ENCODE peak calls at places on chromosome 11, in four cellular contexts. One of them, this sample, is unnamed.

GRCh38 chr11:57310630-57311086 is 14.1 kb downstream of the TNKS1BP1 start:
- DNase-seq in NB4: peak; percentile 48
- DNase-seq in endothelial cell of umbilical vein: no peak
- DNase-seq in A549: no peak
- DNase-seq in this sample: no peak

GRCh38 chr11:7573193-7573557 is 59.4 kb downstream of the PPFIBP2 start:
- DNase-seq in NB4: no peak
- DNase-seq in endothelial cell of umbilical vein: no peak
- DNase-seq in A549: no peak
- DNase-seq in this sample: no peak

GRCh38 chr11:12598330-12599256 is 75.6 kb upstream of the TEAD1 start:
- DNase-seq in NB4: no peak
- DNase-seq in endothelial cell of umbilical vein: peak; percentile 38
- DNase-seq in A549: no peak
- DNase-seq in this sample: no peak

GRCh38 chr11:116657842-116658825 is 114.7 kb downstream of the BUD13 start:
- DNase-seq in NB4: peak; percentile 52
- DNase-seq in endothelial cell of umbilical vein: no peak
- DNase-seq in A549: no peak
- DNase-seq in this sample: no peak

GRCh38 chr11:110187731-110188130 is 94.5 kb downstream of the ZC3H12C start:
- DNase-seq in NB4: no peak
- DNase-seq in endothelial cell of umbilical vein: no peak
- DNase-seq in A549: no peak
- DNase-seq in this sample: no peak

GRCh38 chr11:95398437-95399112 is 167.6 kb upstream of the SESN3 start:
- DNase-seq in NB4: peak; percentile 45
- DNase-seq in endothelial cell of umbilical vein: no peak
- DNase-seq in A549: no peak
- DNase-seq in this sample: no peak

GRCh38 chr11:45110562-45110961 is 35.9 kb upstream of the PRDM11 start:
- DNase-seq in NB4: peak; percentile 74
- DNase-seq in endothelial cell of umbilical vein: peak; percentile 64
- DNase-seq in A549: peak; percentile 70
- DNase-seq in this sample: no peak

GRCh38 chr11:92552942-92553341 is 328.3 kb downstream of the FAT3 start:
- DNase-seq in NB4: no peak
- DNase-seq in endothelial cell of umbilical vein: no peak
- DNase-seq in A549: no peak
- DNase-seq in this sample: no peak

GRCh38 chr11:103596323-103596722 is 440.1 kb upstream of the DDI1 start:
- DNase-seq in NB4: no peak
- DNase-seq in endothelial cell of umbilical vein: no peak
- DNase-seq in A549: no peak
- DNase-seq in this sample: no peak

GRCh38 chr11:118434123-118434552 is 2.2 kb upstream of the KMT2A start:
- DNase-seq in NB4: no peak
- DNase-seq in endothelial cell of umbilical vein: no peak
- DNase-seq in A549: no peak
- DNase-seq in this sample: no peak

GRCh38 chr11:118435893-118436624 is at the start of gene KMT2A:
- DNase-seq in NB4: peak; percentile 100
- DNase-seq in endothelial cell of umbilical vein: peak; percentile 98
- DNase-seq in A549: peak; percentile 76
- DNase-seq in this sample: peak; percentile 75

GRCh38 chr11:118435233-118435892 is 929 bp upstream of the KMT2A start:
- DNase-seq in NB4: peak; percentile 98
- DNase-seq in endothelial cell of umbilical vein: peak; percentile 76
- DNase-seq in A549: peak; percentile 29
- DNase-seq in this sample: no peak

GRCh38 chr11:118436639-118437045 is 350 bp downstream of the KMT2A start:
- DNase-seq in NB4: peak; percentile 56
- DNase-seq in endothelial cell of umbilical vein: no peak
- DNase-seq in A549: no peak
- DNase-seq in this sample: no peak

DNA sequence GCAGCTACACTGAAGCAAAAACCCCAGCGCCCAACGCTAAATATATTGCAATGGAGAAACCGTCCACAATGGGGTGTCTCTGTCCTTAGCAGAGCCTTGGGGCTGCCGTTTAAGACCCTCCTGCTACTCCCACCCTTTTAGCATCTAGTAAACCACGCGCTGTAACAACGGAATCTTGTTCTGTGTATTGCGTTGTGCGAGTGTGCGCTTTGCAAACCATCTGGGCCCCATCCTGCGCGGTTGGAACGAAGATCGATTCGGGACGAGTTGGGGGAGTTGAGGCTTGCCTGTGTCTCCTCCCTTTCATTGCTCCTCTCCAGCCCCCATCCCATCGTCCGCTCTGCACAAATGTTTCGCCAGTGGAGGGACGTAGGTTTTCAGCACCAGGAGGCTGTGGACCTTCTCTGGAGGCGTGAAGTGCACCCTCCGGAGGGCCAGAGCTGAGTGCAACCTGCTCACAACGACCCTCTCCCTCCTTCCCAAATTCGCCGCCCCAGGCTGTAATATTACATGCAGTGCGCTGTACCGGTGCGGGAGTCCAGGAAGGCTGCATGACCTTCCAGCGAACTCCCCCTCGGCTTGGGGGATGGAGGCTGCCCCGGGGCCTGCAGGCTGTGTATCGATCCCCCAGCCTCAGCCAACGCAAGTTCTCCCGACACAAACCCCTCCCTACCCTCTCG is 1.6 kb upstream of the KMT2A start:
- DNase-seq in NB4: peak; percentile 85
- DNase-seq in endothelial cell of umbilical vein: peak; percentile 58
- DNase-seq in A549: no peak
- DNase-seq in this sample: no peak
- TF ChIP-seq POLR2A in NB4: peak; percentile 24
- TF ChIP-seq POLR2A in endothelial cell of umbilical vein: no peak
- TF ChIP-seq POLR2A in A549: no peak
- TF ChIP-seq POLR2A in this sample: no peak

DNA sequence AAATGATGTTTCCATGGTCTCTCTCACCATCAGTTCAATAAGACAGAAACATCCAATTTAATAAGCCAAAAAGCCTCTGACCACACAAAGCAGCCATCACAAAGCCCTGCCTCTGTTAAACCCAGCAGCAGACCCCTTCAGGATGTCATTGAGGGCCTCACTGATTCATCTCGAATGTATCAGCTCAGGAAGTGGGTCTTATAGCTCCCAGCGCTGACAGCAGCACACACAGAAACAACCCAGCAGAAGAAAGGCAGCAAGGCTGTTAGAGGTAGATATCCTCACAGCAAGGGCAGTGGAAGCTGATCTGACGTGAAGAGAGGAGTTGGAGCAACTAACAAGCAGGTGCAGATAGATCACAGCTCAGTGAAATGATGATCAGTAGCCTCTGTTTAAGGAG is 86.3 kb upstream of the NCAM1 start:
- DNase-seq in NB4: no peak
- DNase-seq in endothelial cell of umbilical vein: no peak
- DNase-seq in A549: no peak
- DNase-seq in this sample: no peak
- TF ChIP-seq POLR2A in NB4: no peak
- TF ChIP-seq POLR2A in endothelial cell of umbilical vein: no peak
- TF ChIP-seq POLR2A in A549: no peak
- TF ChIP-seq POLR2A in this sample: no peak

GRCh38 chr11:66864172-66864901 is 7.5 kb downstream of the LRFN4 start:
- DNase-seq in NB4: no peak
- DNase-seq in endothelial cell of umbilical vein: no peak
- DNase-seq in A549: no peak
- DNase-seq in this sample: no peak
- TF ChIP-seq POLR2A in NB4: no peak
- TF ChIP-seq POLR2A in endothelial cell of umbilical vein: no peak
- TF ChIP-seq POLR2A in A549: no peak
- TF ChIP-seq POLR2A in this sample: no peak

GRCh38 chr11:107457558-107458271 is at the start of gene CWF19L2:
- DNase-seq in NB4: peak; percentile 94
- DNase-seq in endothelial cell of umbilical vein: peak; percentile 95
- DNase-seq in A549: peak; percentile 69
- DNase-seq in this sample: peak; percentile 30
- TF ChIP-seq POLR2A in NB4: peak; percentile 64
- TF ChIP-seq POLR2A in endothelial cell of umbilical vein: peak; percentile 93
- TF ChIP-seq POLR2A in A549: peak; percentile 58
- TF ChIP-seq POLR2A in this sample: no peak

GRCh38 chr11:63177872-63178271 is 33.9 kb upstream of the SLC22A24 start:
- DNase-seq in NB4: no peak
- DNase-seq in endothelial cell of umbilical vein: no peak
- DNase-seq in A549: no peak
- DNase-seq in this sample: no peak
- TF ChIP-seq POLR2A in NB4: no peak
- TF ChIP-seq POLR2A in endothelial cell of umbilical vein: no peak
- TF ChIP-seq POLR2A in A549: no peak
- TF ChIP-seq POLR2A in this sample: no peak

GRCh38 chr11:35662649-35663407 is at the start of gene TRIM44:
- DNase-seq in NB4: peak; percentile 85
- DNase-seq in endothelial cell of umbilical vein: peak; percentile 82
- DNase-seq in A549: peak; percentile 66
- DNase-seq in this sample: peak; percentile 74
- TF ChIP-seq POLR2A in NB4: peak; percentile 18
- TF ChIP-seq POLR2A in endothelial cell of umbilical vein: peak; percentile 45
- TF ChIP-seq POLR2A in A549: peak; percentile 50
- TF ChIP-seq POLR2A in this sample: peak; percentile 60

DNA sequence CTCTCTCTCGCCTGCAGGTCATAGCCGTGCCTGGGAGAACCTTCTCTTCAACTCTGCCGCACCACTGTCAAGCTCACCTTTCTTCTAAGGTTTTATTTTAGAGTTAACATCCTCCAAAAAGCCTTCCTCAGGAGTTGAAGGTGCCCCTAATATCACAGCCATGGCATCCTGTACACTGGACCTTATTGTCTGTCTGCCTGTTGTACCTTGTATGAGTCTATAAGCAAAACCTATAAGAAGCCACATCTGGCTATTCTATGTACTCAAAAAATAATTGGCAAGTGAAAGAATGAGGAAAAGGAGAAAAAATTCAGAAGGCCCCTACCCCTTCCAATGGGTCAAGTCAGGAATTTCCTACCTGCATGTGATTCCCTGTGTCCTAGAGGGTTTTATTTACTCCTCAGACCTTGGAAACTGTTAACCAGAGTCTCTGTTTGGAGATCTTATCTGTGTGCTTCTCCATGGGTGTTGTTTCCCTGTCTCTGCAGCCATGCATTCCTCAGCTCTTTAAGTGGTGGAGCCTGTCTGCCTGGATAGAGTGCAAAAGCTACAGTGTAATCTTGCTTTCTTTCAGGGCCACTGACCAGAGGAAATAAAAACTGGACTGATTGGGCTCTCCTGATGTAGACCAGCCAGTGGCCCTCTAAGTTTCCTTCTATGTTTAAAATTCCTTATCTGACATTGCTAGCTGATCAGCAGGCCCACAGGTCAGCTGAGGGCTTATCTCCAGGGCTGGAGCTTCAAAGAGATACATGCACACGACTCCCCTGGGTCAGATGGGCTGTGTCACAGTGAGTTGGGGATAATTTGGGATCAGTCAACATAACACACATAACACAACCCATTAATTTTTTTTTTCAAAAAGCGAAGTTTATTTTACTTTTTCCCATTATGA is 37.6 kb upstream of the TMEM135 start:
- DNase-seq in NB4: no peak
- DNase-seq in endothelial cell of umbilical vein: peak; percentile 31
- DNase-seq in A549: no peak
- DNase-seq in this sample: no peak
- TF ChIP-seq POLR2A in NB4: no peak
- TF ChIP-seq POLR2A in endothelial cell of umbilical vein: no peak
- TF ChIP-seq POLR2A in A549: no peak
- TF ChIP-seq POLR2A in this sample: no peak

GRCh38 chr11:73971175-73971719 is 11.4 kb downstream of the UCP2 start:
- DNase-seq in NB4: peak; percentile 56
- DNase-seq in endothelial cell of umbilical vein: no peak
- DNase-seq in A549: no peak
- DNase-seq in this sample: no peak

GRCh38 chr11:73972187-73972586 is 10.5 kb downstream of the UCP2 start:
- DNase-seq in NB4: peak; percentile 38
- DNase-seq in endothelial cell of umbilical vein: no peak
- DNase-seq in A549: no peak
- DNase-seq in this sample: no peak

GRCh38 chr11:73968356-73968966 is 14.2 kb downstream of the UCP2 start:
- DNase-seq in NB4: no peak
- DNase-seq in endothelial cell of umbilical vein: no peak
- DNase-seq in A549: no peak
- DNase-seq in this sample: no peak

GRCh38 chr11:73969091-73969490 is 13.6 kb downstream of the UCP2 start:
- DNase-seq in NB4: no peak
- DNase-seq in endothelial cell of umbilical vein: no peak
- DNase-seq in A549: no peak
- DNase-seq in this sample: no peak

GRCh38 chr11:73969991-73970800 is 12.4 kb downstream of the UCP2 start:
- DNase-seq in NB4: peak; percentile 30
- DNase-seq in endothelial cell of umbilical vein: no peak
- DNase-seq in A549: no peak
- DNase-seq in this sample: no peak
- TF ChIP-seq POLR2A in NB4: no peak
- TF ChIP-seq POLR2A in endothelial cell of umbilical vein: no peak
- TF ChIP-seq POLR2A in A549: no peak
- TF ChIP-seq POLR2A in this sample: no peak

GRCh38 chr11:65027213-65028067 is at the start of gene SNX15:
- DNase-seq in NB4: peak; percentile 97
- DNase-seq in endothelial cell of umbilical vein: peak; percentile 95
- DNase-seq in A549: peak; percentile 92
- DNase-seq in this sample: peak; percentile 82
- TF ChIP-seq POLR2A in NB4: peak; percentile 52
- TF ChIP-seq POLR2A in endothelial cell of umbilical vein: peak; percentile 81
- TF ChIP-seq POLR2A in A549: peak; percentile 80
- TF ChIP-seq POLR2A in this sample: peak; percentile 82